ENCODE peak calls at places on chromosomes 13 and 19, in six cellular contexts. I is right lobe of liver, T is Caco-2, K is adrenal gland, W is body of pancreas, E is psoas muscle. R is an unnamed sample.

GRCh38 chr13:91417660-91418325 is 19.4 kb downstream of the GPC5 start:
- DNase-seq in W (no peak), I (no peak), E (no peak), K (no peak), T (no peak), R (no peak)

GRCh38 chr19:29098863-29099481 is 114.0 kb downstream of the UQCRFS1 start:
- DNase-seq in T (no peak), K (peak; percentile 94), I (no peak), E (peak; percentile 88), W (peak; percentile 33), R (peak; percentile 87)

GRCh38 chr13:20422362-20422761 is 103.3 kb downstream of the CRYL1 start:
- DNase-seq in I (no peak), E (no peak), T (no peak), W (no peak), K (no peak), R (no peak)

GRCh38 chr13:48449656-48450055 is 36.7 kb upstream of the LPAR6 start:
- DNase-seq in W (no peak), I (no peak), E (no peak), K (no peak), T (no peak), R (no peak)

GRCh38 chr19:12841094-12841493 is 2.8 kb downstream of the MAST1 start:
- DNase-seq in E (peak; percentile 53), W (peak; percentile 60), K (peak; percentile 30), I (peak; percentile 24), T (no peak), R (no peak)

GRCh38 chr13:113475911-113476310 is 14.6 kb downstream of the DCUN1D2 start:
- DNase-seq in I (no peak), E (no peak), W (no peak), K (no peak), T (no peak), R (no peak)

GRCh38 chr13:113205428-113205931 is 3.0 kb downstream of the PCID2 start:
- DNase-seq in T (no peak), K (no peak), E (no peak), I (no peak), W (no peak), R (no peak)

GRCh38 chr19:48511800-48512503 is at the start of gene LMTK3:
- DNase-seq in W (no peak), T (peak; percentile 43), E (no peak), I (no peak), K (no peak), R (no peak)

GRCh38 chr13:100341327-100341726 is 247.3 kb downstream of the GGACT start:
- DNase-seq in T (no peak), E (no peak), W (no peak), I (no peak), K (no peak), R (no peak)

GRCh38 chr13:43769552-43769951 is 17.2 kb downstream of the ENOX1 start:
- DNase-seq in E (no peak), T (no peak), I (no peak), W (no peak), K (no peak), R (no peak)
- TF ChIP-seq CTCF in E (no peak), T (no peak), I (no peak), W (no peak), K (no peak), R (no peak)

DNA sequence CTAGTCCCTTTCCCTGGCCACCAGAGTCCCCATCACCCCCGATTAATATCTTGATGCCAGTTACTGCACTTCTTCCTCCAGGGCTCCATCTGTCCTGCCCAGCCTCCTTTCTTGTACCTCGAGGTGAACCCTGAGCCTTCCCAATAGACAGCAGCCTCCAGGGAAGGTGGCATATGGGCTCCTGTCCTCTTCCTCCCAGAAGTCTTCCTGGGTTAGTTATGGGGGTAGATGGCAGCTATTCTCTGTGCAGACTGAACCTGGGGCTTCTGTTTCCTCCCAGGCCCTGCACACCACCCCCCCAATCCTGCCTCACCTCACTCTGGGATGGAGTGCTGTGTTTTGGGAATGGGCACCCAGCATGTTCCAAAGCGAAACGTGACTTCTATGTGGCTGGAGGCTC is 2.6 kb downstream of the RNF225 start:
- DNase-seq in I (no peak), T (no peak), K (no peak), W (no peak), E (no peak), R (no peak)
- H3K4me1 ChIP-seq in I (peaks cover 10% of the 10 kb centered on the region), T (peaks cover 14% of the 10 kb centered on the region), K (peaks cover 19% of the 10 kb centered on the region), W (peaks cover 26% of the 10 kb centered on the region), E (peaks cover 8% of the 10 kb centered on the region), R (no peaks in the 10 kb centered on the region)

GRCh38 chr19:5395541-5395940 is 54.9 kb upstream of the PTPRS start:
- DNase-seq in T (no peak), W (no peak), K (no peak), E (no peak), I (no peak), R (no peak)

GRCh38 chr19:5392476-5392875 is 51.9 kb upstream of the PTPRS start:
- DNase-seq in T (no peak), W (no peak), I (no peak), E (no peak), K (no peak), R (no peak)

GRCh38 chr19:5395996-5396939 is 55.7 kb upstream of the PTPRS start:
- DNase-seq in W (no peak), K (no peak), E (no peak), T (no peak), I (no peak), R (no peak)

GRCh38 chr19:5394907-5395505 is 54.4 kb upstream of the PTPRS start:
- DNase-seq in T (no peak), W (no peak), I (no peak), E (no peak), K (no peak), R (no peak)

GRCh38 chr19:5393088-5393487 is 52.5 kb upstream of the PTPRS start:
- DNase-seq in W (no peak), E (no peak), K (no peak), T (no peak), I (no peak), R (no peak)
- TF ChIP-seq CTCF in W (no peak), E (no peak), K (no peak), T (no peak), I (no peak), R (no peak)

DNA sequence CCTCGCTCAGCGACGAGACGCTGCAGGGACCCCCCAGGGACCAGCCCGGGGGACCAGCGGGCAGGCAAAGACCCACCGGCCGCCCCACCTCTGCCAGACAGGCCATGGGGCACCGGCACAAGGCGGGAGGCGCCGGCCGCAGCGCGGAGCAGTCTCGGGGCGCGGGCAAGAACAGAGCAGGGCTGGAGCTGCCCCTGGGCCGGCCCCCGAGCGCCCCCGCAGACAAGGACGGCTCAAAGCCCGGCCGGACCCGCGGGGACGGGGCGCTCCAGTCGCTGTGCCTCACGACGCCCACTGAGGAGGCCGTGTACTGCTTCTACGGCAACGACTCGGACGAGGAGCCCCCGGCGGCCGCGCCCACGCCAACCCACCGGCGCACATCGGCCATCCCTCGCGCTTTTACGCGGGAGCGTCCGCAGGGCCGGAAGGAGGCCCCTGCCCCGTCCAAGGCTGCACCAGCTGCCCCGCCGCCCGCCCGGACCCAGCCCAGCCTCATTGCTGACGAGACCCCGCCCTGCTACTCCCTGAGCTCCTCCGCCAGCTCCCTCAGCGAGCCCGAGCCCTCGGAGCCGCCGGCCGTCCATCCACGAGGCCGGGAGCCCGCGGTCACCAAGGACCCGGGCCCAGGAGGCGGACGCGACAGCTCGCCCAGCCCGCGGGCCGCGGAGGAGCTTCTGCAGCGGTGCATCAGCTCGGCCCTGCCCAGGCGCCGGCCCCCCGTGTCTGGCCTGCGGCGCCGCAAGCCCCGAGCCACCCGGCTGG is 11.3 kb downstream of the C19orf25 start:
- DNase-seq in K (no peak), I (peak; percentile 15), T (no peak), E (peak; percentile 51), W (no peak), R (no peak)
- H3K4me1 ChIP-seq in K (peaks cover 51% of the 10 kb centered on the region), I (peaks cover 49% of the 10 kb centered on the region), T (peaks cover 15% of the 10 kb centered on the region), E (peaks cover 37% of the 10 kb centered on the region), W (peaks cover 72% of the 10 kb centered on the region), R (peaks cover 69% of the 10 kb centered on the region)

DNA sequence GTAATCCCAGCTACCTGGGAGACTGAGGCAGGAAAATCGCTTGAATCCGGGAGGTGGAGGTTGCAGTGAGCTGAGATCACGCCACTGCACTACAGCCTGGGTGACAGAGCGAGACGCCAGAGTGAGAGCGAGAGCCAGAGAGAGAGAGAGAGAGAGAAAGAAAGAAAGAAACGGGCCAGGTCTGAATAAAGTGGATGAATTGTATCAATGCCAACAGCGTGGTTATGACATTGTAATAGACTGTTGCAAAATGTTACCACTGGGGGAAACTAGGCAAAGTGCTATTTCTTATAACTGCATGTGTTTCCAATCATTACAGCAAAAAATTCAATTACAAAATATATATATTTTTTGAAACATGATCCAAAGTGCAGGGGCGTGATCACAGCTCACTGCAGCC is 11.8 kb upstream of the BTBD2 start:
- DNase-seq in I (no peak), K (no peak), T (no peak), W (no peak), E (peak; percentile 65), R (no peak)
- TF ChIP-seq CTCF in I (no peak), K (peak; percentile 24), T (no peak), W (no peak), E (no peak), R (no peak)

GRCh38 chr13:67175836-67176235 is 54.3 kb downstream of the PCDH9 start:
- DNase-seq in K (no peak), E (no peak), T (no peak), I (no peak), W (no peak), R (no peak)
- H3K4me1 ChIP-seq in K (no peaks in the 10 kb centered on the region), E (no peaks in the 10 kb centered on the region), T (peaks cover 4% of the 10 kb centered on the region), I (no peaks in the 10 kb centered on the region), W (no peaks in the 10 kb centered on the region), R (no peaks in the 10 kb centered on the region)

GRCh38 chr19:5504115-5504514 is 48.9 kb downstream of the ZNRF4 start:
- DNase-seq in I (no peak), W (no peak), K (no peak), E (no peak), T (peak; percentile 16), R (no peak)
- TF ChIP-seq CTCF in I (no peak), W (no peak), K (no peak), E (no peak), T (no peak), R (no peak)

GRCh38 chr19:44752816-44753618 is 4.5 kb downstream of the BCL3 start:
- DNase-seq in W (peak; percentile 92), E (peak; percentile 95), T (peak; percentile 45), I (peak; percentile 95), K (peak; percentile 88), R (peak; percentile 91)
- H3K4me1 ChIP-seq in W (peaks cover 79% of the 10 kb centered on the region), E (peaks cover 56% of the 10 kb centered on the region), T (peaks cover 28% of the 10 kb centered on the region), I (peaks cover 59% of the 10 kb centered on the region), K (peaks cover 76% of the 10 kb centered on the region), R (peaks cover 89% of the 10 kb centered on the region)

GRCh38 chr13:22134261-22134660 is 463.4 kb downstream of the FGF9 start:
- DNase-seq in T (no peak), I (no peak), K (no peak), E (no peak), W (no peak), R (no peak)

GRCh38 chr13:22127277-22128143 is 456.6 kb downstream of the FGF9 start:
- DNase-seq in T (no peak), K (no peak), W (no peak), E (no peak), I (no peak), R (no peak)

GRCh38 chr13:22126433-22127021 is 455.7 kb downstream of the FGF9 start:
- DNase-seq in K (no peak), I (no peak), W (no peak), T (no peak), E (no peak), R (no peak)

GRCh38 chr13:22130254-22130653 is 459.4 kb downstream of the FGF9 start:
- DNase-seq in T (no peak), I (no peak), E (no peak), W (no peak), K (no peak), R (no peak)

GRCh38 chr13:22128413-22129198 is 457.7 kb downstream of the FGF9 start:
- DNase-seq in I (no peak), W (no peak), K (no peak), T (no peak), E (no peak), R (no peak)
- TF ChIP-seq CTCF in I (no peak), W (no peak), K (no peak), T (no peak), E (no peak), R (no peak)